ENCODE peak calls at places on chromosomes 3 and 15, in ten cellular contexts. O is CD8-positive, alpha-beta T cell; N is GM20000; P is endothelial cell of umbilical vein; A is cardiac muscle cell; K is nephron progenitor cell; Q is lower lobe of right lung; D is HFF-Myc; G is heart left ventricle; I is endothelial cell. W is an unnamed sample.

GRCh38 chr3:73365756-73366397 is 258.9 kb downstream of the PDZRN3 start:
- DNase-seq in O (no peak), N (no peak), P (no peak), A (peak), K (no peak), Q (no peak), D (no peak), G (peak), I (no peak), W (no peak)

GRCh38 chr15:40769310-40770146 is at the start of gene C15orf62:
- DNase-seq in O (peak), N (peak), P (peak), A (peak), K (no peak), Q (peak), D (no peak), G (no peak), I (no peak), W (peak)

GRCh38 chr15:39538936-39539335 is 41.9 kb upstream of the THBS1 start:
- DNase-seq in O (no peak), N (no peak), P (peak), A (no peak), K (no peak), Q (no peak), D (no peak), G (no peak), I (no peak), W (no peak)

GRCh38 chr15:45606841-45607240 is 19.7 kb downstream of the BLOC1S6 start:
- DNase-seq in O (no peak), N (no peak), P (no peak), A (no peak), K (no peak), Q (no peak), D (no peak), G (no peak), I (no peak), W (no peak)

GRCh38 chr15:81338422-81339007 is 14.6 kb upstream of the STARD5 start:
- DNase-seq in O (no peak), N (no peak), P (peak), A (peak), K (no peak), Q (no peak), D (peak), G (peak), I (no peak), W (no peak)

GRCh38 chr15:68593826-68594532 is 15.2 kb downstream of the CORO2B start:
- DNase-seq in O (no peak), N (no peak), P (no peak), A (no peak), K (no peak), Q (peak), D (no peak), G (no peak), I (no peak), W (no peak)

GRCh38 chr15:59703979-59704796 is 15.1 kb upstream of the BNIP2 start:
- DNase-seq in O (no peak), N (no peak), P (no peak), A (no peak), K (no peak), Q (no peak), D (no peak), G (no peak), I (no peak), W (no peak)

GRCh38 chr3:46848271-46849097 is 14.8 kb downstream of the MYL3 start:
- DNase-seq in O (peak), N (no peak), P (peak), A (peak), K (peak), Q (no peak), D (no peak), G (peak), I (peak), W (peak)

GRCh38 chr15:68352401-68353062 is 75.0 kb downstream of the FEM1B start:
- DNase-seq in O (no peak), N (no peak), P (peak), A (peak), K (no peak), Q (no peak), D (peak), G (peak), I (no peak), W (no peak)

GRCh38 chr15:43318990-43319771 is 11.2 kb downstream of the LCMT2 start:
- DNase-seq in O (no peak), N (no peak), P (no peak), A (no peak), K (no peak), Q (no peak), D (no peak), G (no peak), I (no peak), W (no peak)

GRCh38 chr3:114668099-114668498 is 374.3 kb downstream of the TIGIT start:
- DNase-seq in O (no peak), N (no peak), P (no peak), A (no peak), K (no peak), Q (no peak), D (no peak), G (no peak), I (no peak), W (no peak)

GRCh38 chr3:126344380-126345041 is 12.7 kb downstream of the KLF15 start:
- DNase-seq in O (no peak), N (no peak), P (no peak), A (no peak), K (peak), Q (peak), D (no peak), G (no peak), I (no peak), W (peak)

GRCh38 chr15:44009056-44009455 is 182.3 kb downstream of the WDR76 start:
- DNase-seq in O (no peak), N (no peak), P (peak), A (peak), K (no peak), Q (no peak), D (no peak), G (no peak), I (no peak), W (no peak)

GRCh38 chr3:30440147-30440604 is 166.2 kb upstream of the TGFBR2 start:
- DNase-seq in O (no peak), N (no peak), P (no peak), A (peak), K (no peak), Q (no peak), D (no peak), G (no peak), I (no peak), W (no peak)

GRCh38 chr15:88950600-88951160 is 37.5 kb upstream of the MFGE8 start:
- DNase-seq in O (no peak), N (no peak), P (no peak), A (no peak), K (no peak), Q (no peak), D (no peak), G (no peak), I (no peak), W (no peak)

GRCh38 chr3:172550347-172550943 is 27.2 kb upstream of the TNFSF10 start:
- DNase-seq in O (no peak), N (no peak), P (no peak), A (peak), K (no peak), Q (no peak), D (peak), G (no peak), I (no peak), W (peak)

GRCh38 chr3:182180646-182181385 is 469.1 kb downstream of the SOX2 start:
- DNase-seq in O (no peak), N (no peak), P (no peak), A (no peak), K (no peak), Q (no peak), D (no peak), G (no peak), I (no peak), W (no peak)

GRCh38 chr15:33076937-33077336 is 117.6 kb downstream of the FMN1 start:
- DNase-seq in O (no peak), N (no peak), P (no peak), A (no peak), K (no peak), Q (no peak), D (no peak), G (no peak), I (no peak), W (no peak)

GRCh38 chr15:74978503-74978902 is 16.9 kb upstream of the SCAMP5 start:
- DNase-seq in O (peak), N (no peak), P (no peak), A (no peak), K (no peak), Q (no peak), D (no peak), G (no peak), I (no peak), W (no peak)

GRCh38 chr3:64311424-64311920 is 86.2 kb upstream of the PRICKLE2 start:
- DNase-seq in O (no peak), N (no peak), P (peak), A (no peak), K (no peak), Q (no peak), D (no peak), G (no peak), I (no peak), W (no peak)

GRCh38 chr3:71551286-71551919 is 32.1 kb downstream of the FOXP1 start:
- DNase-seq in O (no peak), N (no peak), P (peak), A (peak), K (no peak), Q (no peak), D (no peak), G (no peak), I (no peak), W (no peak)

GRCh38 chr3:49007771-49008528 is 759 bp downstream of the WDR6 start:
- DNase-seq in O (peak), N (peak), P (peak), A (peak), K (peak), Q (peak), D (no peak), G (peak), I (peak), W (peak)

GRCh38 chr15:38589502-38589901 is 24.9 kb upstream of the RASGRP1 start:
- DNase-seq in O (no peak), N (no peak), P (no peak), A (peak), K (no peak), Q (no peak), D (no peak), G (peak), I (no peak), W (no peak)

GRCh38 chr3:70244422-70244821 is 68.0 kb downstream of the MDFIC2 start:
- DNase-seq in O (no peak), N (no peak), P (no peak), A (no peak), K (no peak), Q (no peak), D (no peak), G (no peak), I (no peak), W (no peak)

GRCh38 chr3:161148832-161149475 is 43.8 kb upstream of the B3GALNT1 start:
- DNase-seq in O (no peak), N (no peak), P (no peak), A (peak), K (no peak), Q (no peak), D (no peak), G (no peak), I (no peak), W (no peak)

GRCh38 chr15:62812515-62812835 is 230.1 kb upstream of the TPM1 start:
- DNase-seq in O (no peak), N (no peak), P (no peak), A (no peak), K (no peak), Q (no peak), D (no peak), G (no peak), I (no peak), W (no peak)

GRCh38 chr3:15439476-15439875 is 12.1 kb downstream of the EAF1 start:
- DNase-seq in O (no peak), N (no peak), P (no peak), A (peak), K (no peak), Q (no peak), D (no peak), G (no peak), I (no peak), W (no peak)

GRCh38 chr3:71694358-71694999 is 30.7 kb downstream of the EIF4E3 start:
- DNase-seq in O (no peak), N (no peak), P (peak), A (peak), K (no peak), Q (no peak), D (no peak), G (no peak), I (no peak), W (no peak)

GRCh38 chr3:197372076-197372661 is 73.8 kb upstream of the DLG1 start:
- DNase-seq in O (no peak), N (no peak), P (no peak), A (peak), K (no peak), Q (no peak), D (peak), G (no peak), I (no peak), W (no peak)

GRCh38 chr3:194112120-194113106 is 23.5 kb upstream of the HES1 start:
- DNase-seq in O (no peak), N (no peak), P (no peak), A (no peak), K (peak), Q (no peak), D (no peak), G (no peak), I (no peak), W (no peak)

GRCh38 chr3:13507247-13507790 is 27.2 kb downstream of the HDAC11 start:
- DNase-seq in O (no peak), N (no peak), P (no peak), A (no peak), K (no peak), Q (no peak), D (no peak), G (no peak), I (no peak), W (no peak)

GRCh38 chr3:63808633-63809032 is 10.5 kb upstream of the C3orf49 start:
- DNase-seq in O (no peak), N (no peak), P (no peak), A (no peak), K (no peak), Q (no peak), D (no peak), G (no peak), I (no peak), W (no peak)

GRCh38 chr3:119834754-119835365 is 53.0 kb downstream of the NR1I2 start:
- DNase-seq in O (no peak), N (no peak), P (no peak), A (no peak), K (no peak), Q (no peak), D (no peak), G (no peak), I (no peak), W (no peak)

GRCh38 chr3:119829431-119829830 is 47.5 kb downstream of the NR1I2 start:
- DNase-seq in O (no peak), N (no peak), P (no peak), A (no peak), K (no peak), Q (no peak), D (no peak), G (no peak), I (no peak), W (no peak)

GRCh38 chr3:119827209-119827608 is 45.3 kb downstream of the NR1I2 start:
- DNase-seq in O (no peak), N (no peak), P (no peak), A (no peak), K (no peak), Q (no peak), D (no peak), G (no peak), I (no peak), W (no peak)

GRCh38 chr3:119831941-119832371 is 50.1 kb downstream of the NR1I2 start:
- DNase-seq in O (no peak), N (no peak), P (no peak), A (no peak), K (no peak), Q (no peak), D (no peak), G (no peak), I (no peak), W (no peak)

DNA sequence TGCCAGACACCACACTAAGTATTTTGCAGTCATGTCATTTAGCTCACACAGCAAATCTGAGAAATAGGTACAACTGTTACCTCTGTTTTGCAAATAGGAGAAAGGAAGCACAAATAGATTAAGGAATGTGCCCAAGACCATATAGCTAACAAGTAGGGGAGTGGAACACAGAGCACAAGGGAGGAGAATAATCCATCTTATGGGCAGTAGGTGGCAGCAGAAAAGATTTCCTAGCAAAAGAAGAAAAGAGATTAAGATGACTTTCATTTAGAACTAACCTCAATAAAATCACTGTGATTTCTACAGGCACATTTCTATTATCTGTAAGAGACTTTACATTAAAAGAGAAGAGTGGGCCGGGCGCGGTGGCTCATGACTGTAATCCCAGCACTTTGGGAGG is 49.1 kb downstream of the NR1I2 start:
- DNase-seq in O (no peak), N (no peak), P (no peak), A (peak), K (no peak), Q (no peak), D (no peak), G (no peak), I (no peak), W (no peak)
- TF ChIP-seq CTCF in O (no peak), N (no peak), P (no peak), A (peak), K (no peak), Q (no peak), D (peak), G (no peak), I (no peak), W (no peak)

DNA sequence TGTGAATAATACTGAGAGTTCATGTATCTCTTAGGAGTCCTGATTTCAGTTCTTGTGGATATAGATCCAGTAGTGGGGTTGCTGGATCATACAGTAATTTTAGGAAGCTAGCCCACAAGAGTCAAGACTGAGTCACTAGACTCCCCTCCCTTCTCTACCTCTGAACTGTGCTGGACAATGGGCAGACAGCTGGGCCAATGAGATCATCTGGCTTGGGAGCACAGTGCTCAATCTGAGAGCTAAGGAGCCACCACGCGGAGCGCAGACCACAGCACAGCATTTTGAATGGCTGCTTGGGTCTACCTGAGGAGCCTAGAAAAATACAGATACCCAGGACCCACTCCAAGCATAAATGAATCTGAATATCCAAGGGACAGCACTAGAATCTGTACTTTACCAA is 32.5 kb downstream of the WNT5A start:
- DNase-seq in O (no peak), N (no peak), P (no peak), A (no peak), K (no peak), Q (no peak), D (no peak), G (no peak), I (no peak), W (no peak)
- TF ChIP-seq CTCF in O (no peak), N (no peak), P (no peak), A (no peak), K (no peak), Q (no peak), D (no peak), G (no peak), I (no peak), W (no peak)

DNA sequence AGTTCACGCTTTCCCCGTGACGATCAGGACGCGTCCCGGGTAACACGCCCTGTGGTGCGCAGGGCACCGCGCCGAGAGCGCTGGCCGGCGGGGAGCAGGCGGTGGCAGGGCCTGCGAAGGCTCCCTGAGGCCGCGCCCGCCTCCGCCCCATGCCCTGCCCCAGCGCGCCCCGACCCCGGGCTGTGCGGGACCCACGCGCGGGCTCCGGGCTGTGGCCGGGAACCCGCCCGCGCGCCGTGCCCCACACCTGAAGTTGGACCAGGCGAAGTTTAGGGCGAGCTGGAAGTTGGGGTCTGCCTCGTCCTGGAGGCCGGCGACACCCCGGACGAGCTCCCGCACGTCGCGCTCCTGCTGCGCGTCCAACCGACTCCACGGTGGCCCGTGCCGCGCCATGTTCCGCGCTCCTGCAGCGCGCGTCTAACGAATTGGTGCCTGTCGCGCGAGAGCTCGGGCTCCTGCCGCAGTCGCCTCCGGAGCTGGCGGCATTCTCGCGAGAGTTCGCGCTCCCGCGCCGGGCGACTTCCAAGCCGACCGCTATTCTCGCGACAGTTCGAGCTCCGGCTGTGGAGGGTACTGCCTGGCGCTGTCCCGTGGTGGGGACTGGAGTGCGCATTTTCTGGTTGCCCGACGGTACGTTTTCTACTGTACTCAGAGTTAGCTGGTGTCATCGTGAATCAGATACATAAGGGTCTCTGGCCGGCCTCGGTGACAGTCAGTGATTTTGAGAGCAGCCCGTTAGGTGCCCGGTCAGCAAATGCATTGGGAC is at the start of gene TUBGCP5:
- DNase-seq in O (peak), N (peak), P (peak), A (peak), K (peak), Q (peak), D (peak), G (peak), I (peak), W (peak)
- TF ChIP-seq CTCF in O (no peak), N (peak), P (no peak), A (no peak), K (peak), Q (peak), D (no peak), G (peak), I (no peak), W (peak)

GRCh38 chr15:77999486-77999885 is 78.0 kb downstream of the TBC1D2B start:
- DNase-seq in O (no peak), N (no peak), P (no peak), A (no peak), K (no peak), Q (peak), D (no peak), G (no peak), I (no peak), W (no peak)

GRCh38 chr15:78000927-78001249 is 76.6 kb downstream of the TBC1D2B start:
- DNase-seq in O (no peak), N (no peak), P (no peak), A (no peak), K (no peak), Q (peak), D (no peak), G (no peak), I (no peak), W (no peak)

GRCh38 chr15:78001656-78002055 is 75.9 kb downstream of the TBC1D2B start:
- DNase-seq in O (no peak), N (no peak), P (no peak), A (no peak), K (no peak), Q (peak), D (no peak), G (no peak), I (no peak), W (no peak)

GRCh38 chr15:77998592-77998991 is 78.9 kb downstream of the TBC1D2B start:
- DNase-seq in O (no peak), N (no peak), P (no peak), A (no peak), K (no peak), Q (peak), D (no peak), G (no peak), I (no peak), W (no peak)

DNA sequence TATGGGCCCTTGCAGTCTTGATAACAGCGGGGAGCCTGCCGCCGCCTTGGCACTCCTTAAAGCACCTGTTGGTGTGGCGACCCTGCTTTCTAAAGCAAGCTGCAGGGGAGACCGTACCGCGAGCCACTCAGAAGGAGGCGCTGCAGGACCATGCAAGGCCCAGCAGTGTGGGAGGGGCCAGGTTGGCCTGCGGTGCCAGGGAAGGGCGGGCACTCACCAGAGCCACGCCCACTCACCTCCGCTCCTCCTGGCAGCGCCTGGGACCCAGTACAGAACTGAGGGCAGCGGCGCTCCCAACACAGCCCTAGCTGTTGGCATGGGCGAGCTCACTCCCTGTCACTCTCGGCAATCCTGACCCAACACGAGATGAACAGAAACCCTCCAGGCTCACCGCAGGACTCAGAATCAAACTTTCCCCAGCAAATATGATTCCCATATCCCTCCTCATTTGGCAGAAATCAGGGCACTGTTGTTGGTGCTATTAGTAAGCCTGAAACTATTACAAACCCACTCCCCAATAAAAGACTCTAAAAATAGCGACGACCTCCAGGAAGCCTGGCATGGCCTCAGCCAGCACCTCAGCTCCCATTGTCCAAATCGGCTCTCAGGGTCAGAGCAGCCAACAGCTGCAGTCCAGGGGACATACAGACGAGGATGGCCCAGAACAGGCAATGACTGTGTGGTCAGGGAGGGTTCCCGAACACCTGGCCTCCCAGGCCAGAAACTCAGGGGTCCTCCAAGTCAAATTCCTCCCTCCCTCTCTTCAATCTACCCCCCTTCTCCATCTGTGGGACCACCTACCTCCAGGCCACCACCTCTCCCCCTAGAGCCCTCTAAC is 77.2 kb downstream of the TBC1D2B start:
- DNase-seq in O (peak), N (peak), P (peak), A (peak), K (peak), Q (peak), D (peak), G (peak), I (peak), W (peak)
- TF ChIP-seq CTCF in O (peak), N (peak), P (peak), A (peak), K (peak), Q (peak), D (peak), G (peak), I (peak), W (peak)